ENCODE peak calls at places on chromosomes 1 and 21, in six cellular contexts. Q is CD4-positive, alpha-beta T cell; B is hepatocyte; T is fibroblast of lung; U is IMR-90; E is upper lobe of right lung. I is an unnamed sample. For H3K9me3, the result is how much of the 10 kb centered on the place peaks cover.

GRCh38 chr1:224640018-224640417 is 23.9 kb downstream of the CNIH3 start:
- DNase-seq in Q (no peak), B (no peak), T (no peak), U (no peak), E (no peak), I (no peak)

GRCh38 chr1:226862900-226863299 is 7.5 kb upstream of the PSEN2 start:
- DNase-seq in Q (no peak), B (no peak), T (peak), U (peak), E (no peak), I (no peak)

GRCh38 chr1:41846595-41846994 is 72.1 kb downstream of the HIVEP3 start:
- DNase-seq in Q (no peak), B (no peak), T (peak), U (peak), E (no peak), I (no peak)

GRCh38 chr1:227891955-227892871 is 55.5 kb downstream of the WNT9A start:
- DNase-seq in Q (no peak), B (no peak), T (peak), U (no peak), E (peak), I (peak)

GRCh38 chr1:1092890-1093609 is 18.9 kb upstream of the RNF223 start:
- DNase-seq in Q (no peak), B (peak), T (no peak), U (no peak), E (no peak), I (peak)

GRCh38 chr1:217274416-217274815 is 356.5 kb downstream of the GPATCH2 start:
- DNase-seq in Q (no peak), B (no peak), T (no peak), U (peak), E (no peak), I (peak)

GRCh38 chr21:29166853-29167252 is 36.4 kb downstream of the MAP3K7CL start:
- DNase-seq in Q (no peak), B (no peak), T (no peak), U (no peak), E (no peak), I (no peak)

GRCh38 chr1:26932536-26932935 is 11.0 kb downstream of the NUDC start:
- DNase-seq in Q (no peak), B (no peak), T (no peak), U (no peak), E (no peak), I (peak)

GRCh38 chr1:62735491-62736171 is 47.4 kb upstream of the DOCK7 start:
- DNase-seq in Q (no peak), B (no peak), T (peak), U (peak), E (no peak), I (no peak)

GRCh38 chr1:204323887-204324286 is 35.8 kb downstream of the PLEKHA6 start:
- DNase-seq in Q (no peak), B (peak), T (peak), U (peak), E (no peak), I (peak)

GRCh38 chr21:41580758-41581554 is 73.0 kb upstream of the TMPRSS2 start:
- DNase-seq in Q (no peak), B (no peak), T (no peak), U (no peak), E (peak), I (no peak)

GRCh38 chr1:30615076-30615795 is 108.1 kb downstream of the MATN1 start:
- DNase-seq in Q (no peak), B (no peak), T (no peak), U (no peak), E (no peak), I (no peak)

GRCh38 chr1:110465038-110465813 is 14.3 kb downstream of the PROK1 start:
- DNase-seq in Q (no peak), B (peak), T (no peak), U (no peak), E (no peak), I (no peak)

GRCh38 chr21:30306821-30307330 is 13.2 kb downstream of the KRTAP26-1 start:
- DNase-seq in Q (no peak), B (no peak), T (no peak), U (no peak), E (no peak), I (no peak)

GRCh38 chr1:230176871-230177411 is 109.9 kb downstream of the GALNT2 start:
- DNase-seq in Q (no peak), B (no peak), T (peak), U (peak), E (no peak), I (no peak)

GRCh38 chr21:31731802-31732537 is at the start of gene SCAF4:
- DNase-seq in Q (peak), B (peak), T (peak), U (peak), E (peak), I (peak)

GRCh38 chr1:161738627-161739287 is 10.8 kb upstream of the DUSP12 start:
- DNase-seq in Q (peak), B (peak), T (peak), U (peak), E (peak), I (peak)

GRCh38 chr1:118077331-118078055 is 107.5 kb downstream of the SPAG17 start:
- DNase-seq in Q (no peak), B (peak), T (peak), U (peak), E (no peak), I (peak)

GRCh38 chr1:117606608-117607261 is 887 bp downstream of the TENT5C start:
- DNase-seq in Q (peak), B (peak), T (peak), U (peak), E (peak), I (peak)

GRCh38 chr1:119549719-119550141 is 42.7 kb downstream of the HSD3B1 start:
- DNase-seq in Q (no peak), B (peak), T (peak), U (peak), E (no peak), I (no peak)

GRCh38 chr1:46652321-46653100 is 15.7 kb downstream of the ATPAF1 start:
- DNase-seq in Q (no peak), B (no peak), T (no peak), U (no peak), E (no peak), I (no peak)

GRCh38 chr1:46653405-46653853 is 14.7 kb downstream of the ATPAF1 start:
- DNase-seq in Q (no peak), B (peak), T (peak), U (peak), E (no peak), I (no peak)

GRCh38 chr1:46655848-46656247 is 12.3 kb downstream of the ATPAF1 start:
- DNase-seq in Q (no peak), B (no peak), T (no peak), U (no peak), E (no peak), I (no peak)

GRCh38 chr1:46656643-46657042 is 11.5 kb downstream of the ATPAF1 start:
- DNase-seq in Q (no peak), B (no peak), T (no peak), U (no peak), E (no peak), I (no peak)

DNA sequence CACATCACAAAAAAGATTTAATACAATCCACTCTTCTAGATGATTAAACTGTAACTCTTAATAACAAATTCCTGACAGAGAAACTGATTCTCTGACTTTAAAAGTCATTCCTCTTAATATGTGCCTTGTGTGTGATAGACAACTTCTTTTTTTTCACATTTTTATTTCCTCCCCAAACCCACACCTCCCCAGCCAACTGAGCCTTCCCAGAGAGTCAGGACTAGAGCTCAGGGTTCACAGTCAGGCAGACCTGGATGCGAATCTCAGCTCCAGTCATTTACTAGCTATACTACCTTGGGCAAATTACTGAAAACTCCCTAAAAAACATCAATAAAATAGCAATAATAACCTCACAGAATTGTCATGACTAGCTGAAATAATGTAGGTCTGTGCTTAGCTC is 14.2 kb downstream of the ATPAF1 start:
- DNase-seq in Q (no peak), B (no peak), T (no peak), U (no peak), E (no peak), I (no peak)
- H3K27ac ChIP-seq in Q (no peak), B (peak), T (no peak), U (no peak), E (no peak), I (no peak)

GRCh38 chr1:49098866-49099265 is 322.2 kb upstream of the BEND5 start:
- DNase-seq in Q (no peak), B (no peak), T (no peak), U (no peak), E (no peak), I (no peak)
- H3K9me3 ChIP-seq in Q (under half), B (under half), T (under half), U (under half), E (under half), I (under half)

DNA sequence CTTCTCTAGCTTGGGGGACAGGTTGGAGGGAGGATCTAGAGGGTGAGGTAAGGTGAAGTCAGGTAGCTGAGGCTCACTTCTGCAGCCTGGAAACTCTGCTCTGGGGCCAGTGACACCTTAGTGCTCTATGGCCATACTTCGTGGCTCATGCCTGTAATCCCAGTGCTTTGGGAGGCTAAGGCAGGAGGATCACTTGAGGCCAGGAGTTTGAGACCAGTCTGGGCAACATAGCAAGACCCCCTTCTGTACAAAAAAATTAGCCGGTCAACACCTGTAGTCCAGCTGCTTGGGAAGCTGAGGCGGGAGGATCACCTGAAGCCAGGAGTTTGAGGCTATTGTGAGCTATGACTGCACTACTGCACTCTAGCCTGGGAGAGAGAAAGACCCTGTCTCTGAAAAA is 5.8 kb downstream of the LMNA start:
- DNase-seq in Q (no peak), B (no peak), T (no peak), U (no peak), E (no peak), I (no peak)
- H3K27ac ChIP-seq in Q (no peak), B (peak), T (peak), U (peak), E (peak), I (peak)

GRCh38 chr1:147080013-147080661 is 92.1 kb downstream of the PRKAB2 start:
- DNase-seq in Q (no peak), B (no peak), T (no peak), U (no peak), E (peak), I (no peak)

GRCh38 chr1:147077936-147078605 is 94.2 kb downstream of the PRKAB2 start:
- DNase-seq in Q (no peak), B (no peak), T (no peak), U (no peak), E (no peak), I (no peak)

GRCh38 chr1:147080671-147081394 is 91.4 kb downstream of the PRKAB2 start:
- DNase-seq in Q (no peak), B (no peak), T (no peak), U (no peak), E (no peak), I (no peak)

GRCh38 chr1:147078606-147079399 is 93.5 kb downstream of the PRKAB2 start:
- DNase-seq in Q (no peak), B (no peak), T (no peak), U (no peak), E (no peak), I (no peak)

DNA sequence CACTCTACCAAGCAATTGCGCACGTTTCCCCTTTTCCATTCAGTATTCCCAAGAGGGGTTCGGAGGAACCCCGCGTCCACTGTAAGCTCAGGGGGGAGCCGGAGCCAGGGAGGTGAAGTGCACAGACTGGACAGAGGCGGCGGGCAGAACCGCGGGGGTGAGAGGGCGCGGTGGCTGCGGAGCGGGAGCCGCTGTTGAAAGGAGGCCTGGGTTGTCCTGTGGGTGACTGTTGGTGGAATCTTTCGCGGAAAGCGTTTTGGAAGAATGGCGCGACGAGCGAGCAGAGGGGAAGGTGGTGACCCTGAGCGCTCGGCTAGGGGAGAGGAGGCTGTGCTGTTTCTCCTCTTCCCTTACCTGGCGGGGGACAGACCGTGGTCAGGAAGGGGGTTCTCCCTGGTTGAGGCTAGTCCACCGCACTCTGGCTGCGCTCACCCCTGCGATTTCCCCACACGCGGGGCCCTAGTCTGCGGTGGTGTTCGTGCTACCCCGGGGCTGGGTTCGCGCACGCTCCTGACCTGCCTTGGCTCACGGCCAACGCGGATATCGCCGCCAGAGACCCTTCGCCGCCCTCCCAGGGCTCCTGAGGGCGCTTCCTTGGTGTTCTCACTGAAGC is 92.8 kb downstream of the PRKAB2 start:
- DNase-seq in Q (no peak), B (no peak), T (no peak), U (no peak), E (no peak), I (no peak)
- H3K9me3 ChIP-seq in Q (under half), B (under half), T (under half), U (under half), E (under half), I (under half)

DNA sequence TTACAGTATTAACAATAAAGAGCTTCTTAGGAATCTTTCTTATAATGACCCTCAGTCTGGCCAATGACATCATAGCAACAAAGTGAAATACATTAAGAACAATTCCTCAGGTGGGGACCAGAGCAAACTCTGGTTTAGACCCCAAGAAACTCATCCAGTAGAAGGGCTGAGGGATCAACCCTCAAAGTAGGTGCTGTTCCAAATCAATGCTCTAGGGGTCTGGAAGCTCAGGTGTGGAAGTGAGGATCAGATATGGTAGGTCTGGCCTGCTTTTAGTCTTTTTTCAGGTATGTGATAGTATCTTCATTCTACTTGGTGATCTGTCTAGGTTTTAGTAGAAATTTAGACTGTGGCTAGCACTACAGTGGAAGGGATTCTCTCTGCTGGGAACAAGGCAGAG is 291.7 kb downstream of the PDE4B start:
- DNase-seq in Q (no peak), B (no peak), T (no peak), U (no peak), E (no peak), I (no peak)
- H3K27ac ChIP-seq in Q (no peak), B (no peak), T (no peak), U (no peak), E (no peak), I (no peak)

DNA sequence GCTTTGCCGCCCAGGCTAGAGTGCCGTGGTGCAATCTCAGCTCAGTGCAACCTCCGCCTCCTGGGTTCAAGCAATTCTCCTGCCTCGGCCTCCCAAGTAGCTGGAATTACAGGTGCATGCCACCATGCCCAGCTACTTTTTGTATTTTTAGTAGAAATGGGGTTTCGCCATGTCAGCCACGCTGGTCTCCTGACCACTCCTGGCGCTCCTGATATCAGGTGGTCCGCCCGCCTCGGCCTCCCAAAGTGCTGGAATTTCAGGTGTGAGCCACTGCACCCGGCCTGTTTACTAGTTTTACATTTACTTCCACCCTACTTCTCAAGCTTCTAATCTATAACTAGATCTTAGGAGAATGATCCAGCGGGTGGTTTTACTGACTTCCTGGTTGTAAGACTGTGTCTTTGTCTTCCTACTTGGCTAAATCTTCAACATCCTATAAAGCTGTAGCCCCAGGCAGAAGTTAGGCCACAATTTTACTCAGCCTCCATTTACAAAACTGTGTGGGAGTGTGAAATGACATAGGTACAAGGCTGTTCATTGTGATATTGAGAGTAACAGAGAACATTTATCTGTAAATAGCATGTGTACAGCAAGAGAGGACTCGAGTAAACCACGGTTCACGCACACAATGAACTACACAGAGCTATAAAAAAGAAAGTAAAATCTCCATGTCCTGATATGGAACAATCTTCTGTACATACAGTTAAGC is 9.6 kb upstream of the POU2F1 start:
- DNase-seq in Q (no peak), B (no peak), T (no peak), U (no peak), E (no peak), I (peak)
- H3K9me3 ChIP-seq in Q (under half), B (under half), T (under half), U (under half), E (under half), I (under half)

GRCh38 chr1:61171346-61171745 is 89.0 kb downstream of the NFIA start:
- DNase-seq in Q (no peak), B (no peak), T (no peak), U (no peak), E (no peak), I (no peak)

GRCh38 chr1:61170328-61171238 is 88.2 kb downstream of the NFIA start:
- DNase-seq in Q (no peak), B (no peak), T (peak), U (peak), E (no peak), I (peak)

GRCh38 chr1:61173118-61173517 is 90.8 kb downstream of the NFIA start:
- DNase-seq in Q (no peak), B (no peak), T (no peak), U (no peak), E (no peak), I (no peak)

GRCh38 chr1:61174060-61174788 is 91.9 kb downstream of the NFIA start:
- DNase-seq in Q (no peak), B (no peak), T (no peak), U (no peak), E (no peak), I (no peak)

GRCh38 chr1:61171915-61172485 is 89.6 kb downstream of the NFIA start:
- DNase-seq in Q (no peak), B (no peak), T (no peak), U (no peak), E (no peak), I (no peak)
- H3K27ac ChIP-seq in Q (no peak), B (no peak), T (no peak), U (no peak), E (no peak), I (no peak)